ENCODE peak calls at places on chromosomes 4 and X, in seven cellular contexts. Y is hepatocyte, P is ascending aorta, N is uterus, L is breast epithelium, C is OCI-LY7, D is astrocyte. H is an unnamed sample.

GRCh38 chr4:89469930-89470375 is 162.4 kb upstream of the GPRIN3 start:
- DNase-seq in Y (no peak), P (no peak), N (no peak), L (no peak), C (no peak), D (peak; percentile 96), H (no peak)

GRCh38 chr4:1462768-1463075 is 56.5 kb upstream of the NKX1-1 start:
- DNase-seq in Y (no peak), P (no peak), N (no peak), L (no peak), C (no peak), D (no peak), H (no peak)

GRCh38 chr4:73944061-73944875 is 37.6 kb downstream of the PF4 start:
- DNase-seq in Y (peak; percentile 42), P (no peak), N (no peak), L (peak; percentile 17), C (no peak), D (no peak), H (peak; percentile 57)

GRCh38 chr4:149914521-149915115 is 99.0 kb upstream of the IQCM start:
- DNase-seq in Y (peak; percentile 78), P (no peak), N (peak; percentile 15), L (no peak), C (peak; percentile 58), D (peak; percentile 44), H (peak; percentile 76)

GRCh38 chr4:187236491-187236890 is 512.8 kb upstream of the FAT1 start:
- DNase-seq in Y (peak; percentile 46), P (no peak), N (no peak), L (no peak), C (no peak), D (peak; percentile 69), H (no peak)

GRCh38 chr4:128309585-128309984 is 22.0 kb upstream of the PGRMC2 start:
- DNase-seq in Y (no peak), P (no peak), N (no peak), L (no peak), C (no peak), D (no peak), H (no peak)

GRCh38 chr4:137923494-137923893 is 318.7 kb downstream of the SLC7A11 start:
- DNase-seq in Y (no peak), P (no peak), N (no peak), L (no peak), C (peak; percentile 4), D (no peak), H (no peak)

GRCh38 chrX:38803609-38804480 is 2.6 kb downstream of the MID1IP1 start:
- DNase-seq in Y (peak; percentile 90), P (peak; percentile 90), N (peak; percentile 75), L (peak; percentile 66), C (peak; percentile 77), D (peak; percentile 32), H (peak; percentile 87)

GRCh38 chr4:79626102-79626501 is 218.1 kb upstream of the GK2 start:
- DNase-seq in Y (no peak), P (no peak), N (no peak), L (no peak), C (no peak), D (no peak), H (no peak)

GRCh38 chrX:8204169-8204935 is 33.3 kb upstream of the VCX2 start:
- DNase-seq in Y (no peak), P (no peak), N (no peak), L (no peak), C (no peak), D (no peak), H (no peak)

GRCh38 chr4:14177987-14178386 is 550.5 kb upstream of the BOD1L1 start:
- DNase-seq in Y (no peak), P (no peak), N (no peak), L (no peak), C (peak; percentile 46), D (no peak), H (no peak)

DNA sequence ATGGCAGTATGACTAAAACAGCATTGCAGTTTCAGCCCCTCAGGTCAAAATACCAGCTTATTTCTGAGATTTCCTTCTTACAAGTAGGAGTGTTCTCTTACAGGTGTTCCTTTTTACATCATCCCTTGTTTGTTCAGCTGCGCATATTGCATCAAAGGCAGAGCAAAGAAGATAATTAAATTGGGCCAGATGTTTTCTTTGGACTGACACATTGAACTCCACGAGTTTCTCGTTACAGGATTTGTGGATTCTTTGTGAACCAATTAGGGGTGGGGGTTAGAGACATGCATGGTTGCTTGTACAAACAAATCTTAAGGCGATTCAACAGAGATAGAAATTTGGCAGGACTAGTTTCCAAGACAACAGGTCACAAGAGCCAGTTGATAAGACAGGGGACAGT is 95.7 kb downstream of the SPANXN4 start:
- DNase-seq in Y (no peak), P (no peak), N (no peak), L (no peak), C (no peak), D (no peak), H (no peak)
- H3K36me3 ChIP-seq in Y (no peaks in the 10 kb centered on the region), P (no peaks in the 10 kb centered on the region), N (no peaks in the 10 kb centered on the region), L (no peaks in the 10 kb centered on the region), C (no peaks in the 10 kb centered on the region), D (no peaks in the 10 kb centered on the region), H (no peaks in the 10 kb centered on the region)

GRCh38 chrX:57573754-57574153 is 18.1 kb upstream of the ZXDB start:
- DNase-seq in Y (no peak), P (no peak), N (no peak), L (no peak), C (peak; percentile 31), D (no peak), H (no peak)
- TF ChIP-seq CTCF in Y (peak; percentile 43), P (no peak), N (peak; percentile 28), L (no peak), C (peak; percentile 70), D (peak; percentile 31), H (no peak)

DNA sequence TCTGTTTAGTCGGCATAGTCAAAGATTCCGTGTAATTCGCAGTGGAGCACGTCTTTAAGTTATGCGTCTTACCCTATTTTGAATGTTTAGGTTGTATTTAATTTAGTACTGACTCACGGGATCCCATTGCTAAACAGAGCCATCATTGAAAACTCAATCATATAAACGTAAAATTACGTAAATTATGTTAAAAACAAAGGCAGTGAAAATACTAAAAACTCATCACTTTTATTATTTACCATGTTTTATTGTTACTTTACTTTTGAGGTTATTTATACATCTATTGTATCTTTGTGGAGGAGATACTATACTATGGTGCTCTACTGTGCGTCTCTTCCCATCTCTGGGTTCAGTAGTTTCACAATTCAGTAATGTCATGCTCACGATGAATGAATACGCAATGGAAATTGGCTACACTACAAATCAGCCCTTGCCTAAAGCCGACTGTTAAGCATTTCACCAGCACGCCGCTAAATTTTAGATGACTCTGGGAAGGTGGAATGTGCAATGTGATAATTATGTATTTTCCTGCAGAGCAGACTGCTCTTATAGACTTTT is 944 bp downstream of the FUNDC2 start:
- DNase-seq in Y (peak; percentile 49), P (no peak), N (peak; percentile 46), L (no peak), C (peak; percentile 33), D (peak; percentile 71), H (peak; percentile 29)
- H3K4me1 ChIP-seq in Y (no peaks in the 10 kb centered on the region), P (no peaks in the 10 kb centered on the region), N (no peaks in the 10 kb centered on the region), L (no peaks in the 10 kb centered on the region), C (peaks cover 9% of the 10 kb centered on the region), D (peaks cover 3% of the 10 kb centered on the region), H (peaks cover 4% of the 10 kb centered on the region)

GRCh38 chr4:112649055-112649408 is 12.1 kb downstream of the LARP7 start:
- DNase-seq in Y (no peak), P (no peak), N (no peak), L (no peak), C (no peak), D (no peak), H (no peak)
- H3K36me3 ChIP-seq in Y (no peaks in the 10 kb centered on the region), P (peaks cover 78% of the 10 kb centered on the region), N (no peaks in the 10 kb centered on the region), L (peaks cover 7% of the 10 kb centered on the region), C (peaks cover 90% of the 10 kb centered on the region), D (peaks cover 19% of the 10 kb centered on the region), H (peaks cover 32% of the 10 kb centered on the region)

DNA sequence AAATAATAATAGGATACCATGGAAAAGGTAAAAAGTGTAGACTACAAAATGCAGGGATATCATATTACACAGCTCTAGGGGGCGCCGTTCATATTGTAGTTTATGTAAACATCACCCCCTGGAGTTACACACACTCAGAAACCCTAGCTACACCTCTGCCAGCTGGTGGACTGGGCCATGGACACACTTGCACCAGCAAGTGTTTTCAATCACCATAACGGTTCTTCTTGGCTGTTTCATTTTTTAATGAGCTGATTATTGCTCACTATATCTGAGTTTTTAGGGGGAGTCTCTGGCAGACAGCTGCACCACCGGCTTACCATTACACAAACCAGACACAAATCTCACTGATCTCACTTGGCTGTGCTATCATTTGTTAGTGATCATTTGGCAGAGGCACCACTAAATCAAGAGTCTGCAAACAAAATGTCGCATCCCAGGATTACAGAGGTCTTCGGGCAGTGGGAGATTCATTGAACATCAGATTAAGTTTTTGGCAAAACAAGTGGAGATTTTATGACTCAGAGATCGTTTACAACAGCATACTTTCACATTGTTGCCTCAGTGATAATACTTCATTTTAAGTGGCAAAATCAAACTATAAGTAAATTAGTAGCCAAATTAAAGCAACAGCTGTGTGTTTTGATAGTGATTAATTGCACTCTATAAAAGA is 185.7 kb downstream of the UNC5C start:
- DNase-seq in Y (peak; percentile 19), P (no peak), N (peak; percentile 50), L (no peak), C (peak; percentile 28), D (peak; percentile 25), H (peak; percentile 19)
- TF ChIP-seq CTCF in Y (peak; percentile 31), P (no peak), N (no peak), L (no peak), C (peak; percentile 68), D (peak; percentile 12), H (no peak)

GRCh38 chr4:125243835-125244397 is 70.8 kb upstream of the FAT4 start:
- DNase-seq in Y (no peak), P (no peak), N (no peak), L (no peak), C (no peak), D (peak; percentile 5), H (no peak)
- H3K4me1 ChIP-seq in Y (no peaks in the 10 kb centered on the region), P (no peaks in the 10 kb centered on the region), N (no peaks in the 10 kb centered on the region), L (no peaks in the 10 kb centered on the region), C (no peaks in the 10 kb centered on the region), D (peaks cover 3% of the 10 kb centered on the region), H (no peaks in the 10 kb centered on the region)